ENCODE peak calls at places on chromosomes 3 and 15, in nine cellular contexts. O, Q, M, T, H, U, N, R and I are unnamed samples.

GRCh38 chr3:184523825-184524615 is 37.6 kb upstream of the EPHB3 start:
- DNase-seq in O (no peak), Q (no peak), M (no peak), T (peak), H (peak), U (no peak), N (no peak), R (no peak), I (no peak)

GRCh38 chr3:43865376-43865775 is 174.6 kb downstream of the ABHD5 start:
- DNase-seq in O (no peak), Q (no peak), M (no peak), T (no peak), H (no peak), U (no peak), N (peak), R (no peak), I (no peak)

GRCh38 chr3:105504440-105504951 is 137.8 kb downstream of the ALCAM start:
- DNase-seq in O (no peak), Q (no peak), M (no peak), T (no peak), H (no peak), U (no peak), N (peak), R (no peak), I (no peak)

GRCh38 chr3:77816470-77816869 is 776.6 kb downstream of the ROBO2 start:
- DNase-seq in O (no peak), Q (no peak), M (no peak), T (no peak), H (no peak), U (no peak), N (no peak), R (no peak), I (no peak)

GRCh38 chr3:113912551-113913246 is 35.1 kb upstream of the ZDHHC23 start:
- DNase-seq in O (no peak), Q (no peak), M (no peak), T (peak), H (peak), U (no peak), N (no peak), R (no peak), I (no peak)

GRCh38 chr3:16897254-16897926 is 12.6 kb downstream of the PLCL2 start:
- DNase-seq in O (no peak), Q (no peak), M (no peak), T (no peak), H (no peak), U (peak), N (peak), R (no peak), I (no peak)

GRCh38 chr3:160400048-160400630 is 689 bp downstream of the SMC4 start:
- DNase-seq in O (peak), Q (no peak), M (peak), T (peak), H (no peak), U (peak), N (peak), R (peak), I (peak)

GRCh38 chr3:144942093-144942492 is 970.5 kb downstream of the DIPK2A start:
- DNase-seq in O (no peak), Q (no peak), M (no peak), T (no peak), H (no peak), U (no peak), N (no peak), R (no peak), I (no peak)

GRCh38 chr3:166362698-166363097 is 525.5 kb upstream of the BCHE start:
- DNase-seq in O (no peak), Q (no peak), M (no peak), T (no peak), H (no peak), U (no peak), N (no peak), R (no peak), I (no peak)

GRCh38 chr3:99175276-99175801 is 273.8 kb upstream of the DCBLD2 start:
- DNase-seq in O (no peak), Q (no peak), M (no peak), T (no peak), H (no peak), U (no peak), N (no peak), R (no peak), I (no peak)

GRCh38 chr3:9727041-9727595 is 4.4 kb upstream of the BRPF1 start:
- DNase-seq in O (no peak), Q (no peak), M (no peak), T (peak), H (peak), U (no peak), N (no peak), R (no peak), I (no peak)

GRCh38 chr3:43423142-43423541 is 136.8 kb downstream of the SNRK start:
- DNase-seq in O (no peak), Q (peak), M (no peak), T (peak), H (no peak), U (no peak), N (no peak), R (no peak), I (no peak)

GRCh38 chr3:148625145-148625736 is 72.5 kb upstream of the AGTR1 start:
- DNase-seq in O (no peak), Q (no peak), M (no peak), T (no peak), H (no peak), U (no peak), N (no peak), R (no peak), I (no peak)

GRCh38 chr15:80689716-80690115 is 5.4 kb upstream of the ABHD17C start:
- DNase-seq in O (no peak), Q (no peak), M (no peak), T (no peak), H (no peak), U (no peak), N (no peak), R (no peak), I (no peak)

GRCh38 chr3:137035631-137036030 is 77.8 kb downstream of the IL20RB start:
- DNase-seq in O (no peak), Q (no peak), M (no peak), T (peak), H (peak), U (no peak), N (no peak), R (no peak), I (no peak)

GRCh38 chr3:121491683-121492082 is 54.1 kb downstream of the POLQ start:
- DNase-seq in O (no peak), Q (no peak), M (no peak), T (no peak), H (no peak), U (no peak), N (no peak), R (no peak), I (no peak)

GRCh38 chr15:25481208-25481862 is 42.5 kb upstream of the UBE3A start:
- DNase-seq in O (no peak), Q (no peak), M (no peak), T (no peak), H (no peak), U (no peak), N (no peak), R (no peak), I (no peak)

GRCh38 chr3:188946837-188947236 is 224.9 kb upstream of the TPRG1 start:
- DNase-seq in O (no peak), Q (no peak), M (no peak), T (no peak), H (no peak), U (no peak), N (no peak), R (no peak), I (no peak)

GRCh38 chr3:128850544-128850943 is 28.9 kb upstream of the ACAD9 start:
- DNase-seq in O (no peak), Q (no peak), M (no peak), T (peak), H (no peak), U (no peak), N (no peak), R (no peak), I (no peak)

GRCh38 chr3:128846501-128846900 is 32.9 kb upstream of the ACAD9 start:
- DNase-seq in O (no peak), Q (no peak), M (peak), T (peak), H (no peak), U (no peak), N (no peak), R (peak), I (no peak)

GRCh38 chr3:128847631-128848370 is 31.6 kb upstream of the ACAD9 start:
- DNase-seq in O (no peak), Q (no peak), M (no peak), T (peak), H (no peak), U (no peak), N (no peak), R (no peak), I (no peak)

GRCh38 chr3:128851601-128852000 is 27.8 kb upstream of the ACAD9 start:
- DNase-seq in O (no peak), Q (no peak), M (no peak), T (no peak), H (no peak), U (no peak), N (no peak), R (no peak), I (no peak)

GRCh38 chr3:128849776-128850542 is 29.5 kb upstream of the ACAD9 start:
- DNase-seq in O (no peak), Q (no peak), M (no peak), T (peak), H (no peak), U (no peak), N (no peak), R (no peak), I (no peak)
- TF ChIP-seq CTCF in O (no peak), Q (no peak), M (no peak), T (peak), H (no peak), U (no peak), N (no peak), R (no peak), I (no peak)

GRCh38 chr15:51163843-51164242 is 69.1 kb upstream of the TNFAIP8L3 start:
- DNase-seq in O (no peak), Q (no peak), M (no peak), T (peak), H (no peak), U (no peak), N (no peak), R (no peak), I (no peak)
- TF ChIP-seq CTCF in O (no peak), Q (no peak), M (no peak), T (peak), H (no peak), U (no peak), N (no peak), R (peak), I (no peak)

GRCh38 chr3:134642445-134643149 is 8.2 kb downstream of the KY start:
- DNase-seq in O (no peak), Q (no peak), M (no peak), T (no peak), H (no peak), U (no peak), N (no peak), R (no peak), I (no peak)
- TF ChIP-seq CTCF in O (no peak), Q (no peak), M (no peak), T (no peak), H (no peak), U (no peak), N (no peak), R (no peak), I (no peak)

GRCh38 chr3:193677734-193678133 is 84.7 kb downstream of the OPA1 start:
- DNase-seq in O (no peak), Q (no peak), M (no peak), T (no peak), H (no peak), U (no peak), N (no peak), R (no peak), I (no peak)

GRCh38 chr3:193674714-193675113 is 81.7 kb downstream of the OPA1 start:
- DNase-seq in O (no peak), Q (no peak), M (no peak), T (no peak), H (no peak), U (no peak), N (no peak), R (no peak), I (no peak)

GRCh38 chr3:193673845-193674244 is 80.8 kb downstream of the OPA1 start:
- DNase-seq in O (peak), Q (no peak), M (no peak), T (no peak), H (no peak), U (no peak), N (no peak), R (no peak), I (no peak)
- TF ChIP-seq CTCF in O (peak), Q (no peak), M (no peak), T (no peak), H (no peak), U (no peak), N (no peak), R (no peak), I (no peak)

GRCh38 chr3:98038876-98039275 is 3.8 kb upstream of the GABRR3 start:
- DNase-seq in O (no peak), Q (no peak), M (no peak), T (no peak), H (no peak), U (no peak), N (no peak), R (no peak), I (no peak)

GRCh38 chr3:98035208-98035607 is at the start of gene GABRR3:
- DNase-seq in O (no peak), Q (no peak), M (no peak), T (no peak), H (no peak), U (no peak), N (no peak), R (no peak), I (no peak)

GRCh38 chr3:98038241-98038640 is 3.1 kb upstream of the GABRR3 start:
- DNase-seq in O (no peak), Q (no peak), M (no peak), T (no peak), H (no peak), U (no peak), N (no peak), R (no peak), I (no peak)

GRCh38 chr3:98041350-98041749 is 6.2 kb upstream of the GABRR3 start:
- DNase-seq in O (no peak), Q (no peak), M (no peak), T (no peak), H (no peak), U (no peak), N (no peak), R (no peak), I (no peak)

DNA sequence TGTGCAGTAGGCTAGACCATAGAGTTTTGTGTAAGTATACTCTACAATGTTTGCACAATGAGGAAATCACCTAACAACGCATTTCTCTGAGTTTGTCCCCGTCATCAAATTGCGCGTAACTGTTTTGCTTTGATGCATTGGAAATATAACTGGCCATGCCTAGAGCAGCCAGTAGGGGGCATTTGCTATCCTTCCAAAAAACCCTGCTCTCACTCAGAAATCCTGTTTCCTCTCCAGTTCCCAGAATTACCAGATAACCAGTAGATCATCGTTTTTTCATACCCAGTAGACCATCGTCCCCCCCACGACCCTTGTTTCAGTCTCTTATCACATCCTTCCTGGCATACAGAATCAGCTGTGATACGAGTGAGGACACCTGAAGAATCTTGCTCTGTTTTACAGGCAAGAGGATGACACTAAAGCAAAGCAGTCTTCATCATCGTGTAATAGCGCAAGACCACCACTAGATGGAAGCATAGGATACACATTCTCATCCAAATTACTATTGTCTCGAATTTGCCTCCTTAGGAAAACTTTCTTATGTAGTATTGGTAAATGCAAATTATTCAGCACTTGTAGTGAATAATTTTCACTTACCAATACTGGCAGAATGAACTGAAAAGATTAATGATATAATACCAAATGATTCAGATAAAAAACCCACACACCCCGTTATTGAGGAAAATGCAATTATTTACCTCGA is 4.4 kb upstream of the GABRR3 start:
- DNase-seq in O (peak), Q (peak), M (no peak), T (peak), H (peak), U (no peak), N (no peak), R (no peak), I (peak)
- TF ChIP-seq CTCF in O (peak), Q (peak), M (peak), T (peak), H (peak), U (peak), N (peak), R (peak), I (peak)

GRCh38 chr3:18771931-18772330 is 346.8 kb upstream of the SATB1 start:
- DNase-seq in O (no peak), Q (no peak), M (no peak), T (no peak), H (no peak), U (no peak), N (no peak), R (no peak), I (no peak)
- TF ChIP-seq CTCF in O (no peak), Q (no peak), M (no peak), T (no peak), H (no peak), U (no peak), N (no peak), R (no peak), I (no peak)